ENCODE peak calls at places on chromosomes 13 and 19, in five cellular contexts. R is D721Med, V is fibroblast of pulmonary artery, K is heart left ventricle, U is RWPE1. F is an unnamed sample.

GRCh38 chr19:13842294-13843103 is 34.4 kb upstream of the NANOS3 start:
- DNase-seq in R (no peak), V (peak), K (peak), U (peak), F (no peak)

GRCh38 chr13:67120872-67121531 is 109.1 kb downstream of the PCDH9 start:
- DNase-seq in R (no peak), V (peak), K (no peak), U (no peak), F (no peak)

GRCh38 chr19:49951806-49952474 is 9.0 kb downstream of the SIGLEC11 start:
- DNase-seq in R (no peak), V (no peak), K (no peak), U (no peak), F (no peak)

GRCh38 chr13:80249906-80250513 is 90.9 kb downstream of the SPRY2 start:
- DNase-seq in R (no peak), V (no peak), K (no peak), U (no peak), F (no peak)

GRCh38 chr13:39559838-39560237 is 43.2 kb downstream of the LHFPL6 start:
- DNase-seq in R (no peak), V (no peak), K (no peak), U (no peak), F (no peak)

GRCh38 chr13:98480915-98481510 is 95.9 kb downstream of the STK24 start:
- DNase-seq in R (no peak), V (no peak), K (peak), U (no peak), F (no peak)

GRCh38 chr19:32891609-32892008 is 22.0 kb upstream of the SLC7A9 start:
- DNase-seq in R (no peak), V (no peak), K (no peak), U (no peak), F (no peak)

GRCh38 chr13:83798731-83799130 is 83.5 kb downstream of the SLITRK1 start:
- DNase-seq in R (no peak), V (peak), K (no peak), U (no peak), F (no peak)

GRCh38 chr13:35733832-35734231 is 257.3 kb upstream of the MAB21L1 start:
- DNase-seq in R (no peak), V (peak), K (no peak), U (no peak), F (no peak)

GRCh38 chr19:47542030-47542475 is 27.2 kb upstream of the NAPA start:
- DNase-seq in R (no peak), V (peak), K (peak), U (no peak), F (no peak)

GRCh38 chr19:31352296-31352781 is 3.1 kb upstream of the TSHZ3 start:
- DNase-seq in R (no peak), V (no peak), K (no peak), U (no peak), F (no peak)

GRCh38 chr13:33375421-33375820 is 89.9 kb upstream of the STARD13 start:
- DNase-seq in R (no peak), V (no peak), K (no peak), U (no peak), F (no peak)

GRCh38 chr19:47309608-47310007 is at the start of gene C5AR1:
- DNase-seq in R (no peak), V (no peak), K (peak), U (no peak), F (no peak)

GRCh38 chr19:21434967-21435544 is 38.1 kb downstream of the ZNF493 start:
- DNase-seq in R (no peak), V (no peak), K (no peak), U (no peak), F (no peak)

GRCh38 chr13:40338217-40338616 is 328.2 kb downstream of the FOXO1 start:
- DNase-seq in R (no peak), V (no peak), K (no peak), U (no peak), F (no peak)

GRCh38 chr19:17337675-17338439 is 504 bp downstream of the GTPBP3 start:
- DNase-seq in R (no peak), V (no peak), K (no peak), U (peak), F (no peak)

GRCh38 chr13:52812941-52813340 is 35.5 kb downstream of the PCDH8 start:
- DNase-seq in R (no peak), V (no peak), K (no peak), U (no peak), F (no peak)

GRCh38 chr19:8361921-8362793 is 1.8 kb upstream of the ANGPTL4 start:
- DNase-seq in R (no peak), V (peak), K (peak), U (peak), F (no peak)

GRCh38 chr19:8366121-8366581 is 2.2 kb downstream of the ANGPTL4 start:
- DNase-seq in R (no peak), V (no peak), K (no peak), U (no peak), F (no peak)

GRCh38 chr19:8367327-8368001 is 3.5 kb downstream of the ANGPTL4 start:
- DNase-seq in R (no peak), V (peak), K (peak), U (peak), F (peak)

GRCh38 chr19:8366961-8367326 is 3.0 kb downstream of the ANGPTL4 start:
- DNase-seq in R (no peak), V (peak), K (peak), U (no peak), F (no peak)

GRCh38 chr19:8363803-8364771 is at the start of gene ANGPTL4:
- DNase-seq in R (no peak), V (peak), K (peak), U (peak), F (peak)
- TF ChIP-seq CTCF in R (no peak), V (peak), K (peak), U (no peak), F (peak)

DNA sequence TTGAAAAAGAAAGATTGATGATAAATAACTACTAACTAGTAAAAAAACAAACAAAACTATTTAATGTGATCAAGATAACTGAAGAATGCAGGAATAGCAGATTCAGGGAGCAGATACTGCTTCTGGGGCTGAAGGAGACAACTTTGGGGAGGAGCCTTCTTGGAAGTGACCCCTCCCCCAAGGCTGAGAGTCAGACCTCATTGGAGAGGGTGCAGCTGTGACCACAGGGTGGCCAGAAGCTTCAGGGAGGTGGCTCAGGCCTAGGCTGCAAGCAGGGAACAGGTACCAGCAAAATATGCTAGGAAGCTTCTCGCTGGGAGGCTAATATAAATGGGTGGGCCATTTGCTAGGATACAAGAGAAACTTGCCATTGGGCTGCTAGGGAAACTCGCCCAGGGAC is 149.9 kb downstream of the MYO16 start:
- DNase-seq in R (no peak), V (no peak), K (no peak), U (no peak), F (no peak)
- TF ChIP-seq CTCF in R (no peak), V (no peak), K (no peak), U (no peak), F (no peak)

GRCh38 chr19:5418676-5419075 is 36.5 kb upstream of the ZNRF4 start:
- DNase-seq in R (no peak), V (no peak), K (no peak), U (no peak), F (no peak)
- TF ChIP-seq CTCF in R (no peak), V (no peak), K (no peak), U (no peak), F (no peak)

GRCh38 chr19:741506-742131 is 9.3 kb upstream of the MISP start:
- DNase-seq in R (no peak), V (no peak), K (no peak), U (no peak), F (no peak)
- TF ChIP-seq CTCF in R (peak), V (peak), K (peak), U (no peak), F (no peak)

F was measured in neural crest cell.